ENCODE peak calls at places on chromosomes 1 and 21, in eight cellular contexts. J, E, S, T, M, L, I and Q are unnamed samples.

GRCh38 chr1:92940541-92940940 is 20.7 kb downstream of the DIPK1A start:
- DNase-seq in S (no peak), I (no peak), L (no peak), T (no peak), E (no peak), M (no peak), J (no peak), Q (no peak)

GRCh38 chr21:43865471-43866181 is 603 bp downstream of the AGPAT3 start:
- DNase-seq in J (peak; percentile 38), I (no peak), L (peak; percentile 24), M (no peak), S (peak; percentile 61), T (no peak), E (no peak), Q (no peak)

GRCh38 chr1:71766748-71767147 is 515.6 kb downstream of the NEGR1 start:
- DNase-seq in L (no peak), I (no peak), T (no peak), E (no peak), M (peak; percentile 90), S (no peak), J (no peak), Q (no peak)

GRCh38 chr1:160171352-160171751 is 19.0 kb upstream of the CASQ1 start:
- DNase-seq in T (no peak), L (no peak), J (peak; percentile 8), S (no peak), E (no peak), I (no peak), M (no peak), Q (no peak)

GRCh38 chr1:247297263-247298123 is 34.2 kb downstream of the ZNF496 start:
- DNase-seq in J (no peak), L (no peak), M (no peak), E (no peak), I (no peak), S (no peak), T (no peak), Q (no peak)

GRCh38 chr1:174344162-174344561 is 103.6 kb upstream of the GPR52 start:
- DNase-seq in E (no peak), S (no peak), M (no peak), J (no peak), I (no peak), T (no peak), L (no peak), Q (no peak)

GRCh38 chr1:53799141-53799540 is 39.0 kb downstream of the NDC1 start:
- DNase-seq in T (no peak), E (no peak), S (no peak), J (no peak), I (no peak), M (no peak), L (no peak), Q (no peak)

GRCh38 chr1:223680188-223680587 is 14.7 kb upstream of the CAPN8 start:
- DNase-seq in T (no peak), E (no peak), S (no peak), M (no peak), I (no peak), J (no peak), L (no peak), Q (no peak)

GRCh38 chr1:29974345-29974744 is 738.0 kb downstream of the PTPRU start:
- DNase-seq in T (peak; percentile 7), J (peak; percentile 37), S (no peak), E (peak; percentile 83), I (no peak), M (no peak), L (peak; percentile 73), Q (no peak)

GRCh38 chr1:163785868-163786267 is 464.1 kb downstream of the NUF2 start:
- DNase-seq in S (no peak), I (no peak), T (no peak), L (no peak), M (no peak), E (no peak), J (no peak), Q (no peak)

GRCh38 chr21:40300300-40300699 is 433.1 kb downstream of the PCP4 start:
- DNase-seq in S (no peak), I (no peak), L (no peak), T (no peak), M (no peak), E (no peak), J (no peak), Q (no peak)

GRCh38 chr1:9410737-9411297 is 118.1 kb downstream of the SPSB1 start:
- DNase-seq in L (no peak), M (no peak), T (no peak), I (no peak), E (no peak), S (peak; percentile 33), J (peak; percentile 86), Q (no peak)

GRCh38 chr1:215566556-215567490 is at the start of gene KCTD3:
- DNase-seq in E (no peak), S (peak; percentile 42), M (peak; percentile 72), L (peak; percentile 83), I (peak; percentile 20), J (peak; percentile 87), T (peak; percentile 49), Q (peak; percentile 83)

GRCh38 chr1:213162338-213162737 is 111.3 kb downstream of the RPS6KC1 start:
- DNase-seq in T (no peak), S (no peak), M (no peak), J (peak; percentile 85), I (no peak), E (peak; percentile 5), L (no peak), Q (no peak)

GRCh38 chr1:151612506-151613274 is 840 bp downstream of the SNX27 start:
- DNase-seq in J (no peak), E (no peak), S (peak; percentile 19), M (peak; percentile 61), L (peak; percentile 13), I (no peak), T (no peak), Q (peak; percentile 75)

GRCh38 chr21:45109831-45110492 is 35.6 kb downstream of the ADARB1 start:
- DNase-seq in T (no peak), S (peak; percentile 36), E (no peak), J (no peak), M (peak; percentile 84), I (peak; percentile 47), L (no peak), Q (no peak)

GRCh38 chr21:41360072-41360821 is 1.6 kb upstream of the MX2 start:
- DNase-seq in S (no peak), M (no peak), L (peak; percentile 75), J (peak; percentile 83), I (no peak), T (no peak), E (no peak), Q (no peak)

GRCh38 chr1:9721606-9722377 is 70.3 kb downstream of the PIK3CD start:
- DNase-seq in S (peak; percentile 85), M (peak; percentile 3), L (no peak), T (no peak), E (no peak), I (no peak), J (peak; percentile 32), Q (no peak)

GRCh38 chr1:7121622-7121988 is 336.4 kb downstream of the CAMTA1 start:
- DNase-seq in I (no peak), J (no peak), M (no peak), S (no peak), L (no peak), T (no peak), E (no peak), Q (no peak)

GRCh38 chr1:161019767-161020572 is 982 bp downstream of the F11R start:
- DNase-seq in J (peak; percentile 61), T (no peak), I (no peak), L (no peak), E (no peak), M (peak; percentile 59), S (no peak), Q (no peak)

GRCh38 chr1:225881081-225882007 is 836 bp downstream of the TMEM63A start:
- DNase-seq in M (no peak), L (no peak), E (no peak), I (peak; percentile 13), J (peak; percentile 31), S (no peak), T (no peak), Q (peak; percentile 80)

GRCh38 chr1:168609133-168609715 is 32.8 kb downstream of the XCL1 start:
- DNase-seq in L (no peak), M (no peak), I (no peak), S (no peak), T (no peak), J (peak; percentile 79), E (peak; percentile 30), Q (peak; percentile 87)

GRCh38 chr1:214124281-214124805 is 136.6 kb downstream of the PROX1 start:
- DNase-seq in L (no peak), E (no peak), M (no peak), I (no peak), S (no peak), T (no peak), J (no peak), Q (no peak)

GRCh38 chr21:37916795-37917142 is 512 bp upstream of the KCNJ6 start:
- DNase-seq in E (no peak), M (no peak), S (no peak), L (peak; percentile 18), J (no peak), I (no peak), T (no peak), Q (no peak)

GRCh38 chr1:1318131-1318652 is 6.3 kb downstream of the INTS11 start:
- DNase-seq in E (peak; percentile 86), I (no peak), S (no peak), T (peak; percentile 94), L (peak; percentile 81), M (peak; percentile 9), J (peak; percentile 96), Q (no peak)

GRCh38 chr1:220893701-220894024 is 14.4 kb downstream of the HLX start:
- DNase-seq in M (no peak), L (no peak), I (no peak), S (no peak), E (no peak), T (no peak), J (no peak), Q (no peak)

GRCh38 chr21:36647279-36648093 is 51.4 kb upstream of the SIM2 start:
- DNase-seq in L (peak; percentile 75), S (no peak), I (no peak), M (no peak), T (no peak), J (peak; percentile 60), E (peak; percentile 45), Q (no peak)

GRCh38 chr1:87202922-87203655 is 125.6 kb upstream of the LMO4 start:
- DNase-seq in J (no peak), E (no peak), I (no peak), L (no peak), M (no peak), S (no peak), T (no peak), Q (no peak)

GRCh38 chr1:203968728-203969127 is 104.2 kb upstream of the SOX13 start:
- DNase-seq in L (no peak), M (no peak), S (no peak), I (no peak), E (no peak), J (peak; percentile 16), T (no peak), Q (no peak)

GRCh38 chr1:15923241-15923640 is 52.7 kb downstream of the ZBTB17 start:
- DNase-seq in I (no peak), E (peak; percentile 63), L (peak; percentile 18), S (no peak), T (no peak), J (peak; percentile 62), M (no peak), Q (no peak)

GRCh38 chr1:52904590-52905375 is 16.8 kb downstream of the ECHDC2 start:
- DNase-seq in E (no peak), J (peak; percentile 33), M (peak; percentile 59), S (peak; percentile 40), T (no peak), L (no peak), I (peak; percentile 2), Q (no peak)